ENCODE peak calls at places on chromosomes 6 and 20, in nine cellular contexts. C is HepG2; H is cardiac muscle cell; E is GM12878; A is AG04450; S is neural progenitor cell; T is body of pancreas; M is IMR-90; D is CD8-positive, alpha-beta memory T cell. B is an unnamed sample.
A peak's percentile ranks its signal among the peaks of the same experiment; 100 is the strongest.

GRCh38 chr20:50408526-50409364 is 101.4 kb upstream of the PTPN1 start:
- DNase-seq in C (no peak), H (no peak), E (no peak), A (no peak), S (no peak), T (no peak), M (no peak), D (no peak), B (no peak)

GRCh38 chr6:81465859-81466258 is 286.6 kb downstream of the TENT5A start:
- DNase-seq in C (peak; percentile 2), H (peak; percentile 24), E (no peak), A (no peak), S (peak; percentile 47), T (no peak), M (peak; percentile 24), D (no peak), B (no peak)

GRCh38 chr6:170073846-170074245 is 217.0 kb downstream of the DLL1 start:
- DNase-seq in C (no peak), H (no peak), E (no peak), A (no peak), S (no peak), T (no peak), M (no peak), D (no peak), B (no peak)

GRCh38 chr20:20814685-20815084 is 102.2 kb upstream of the RALGAPA2 start:
- DNase-seq in C (peak; percentile 68), H (no peak), E (no peak), A (no peak), S (peak; percentile 44), T (no peak), M (no peak), D (no peak), B (no peak)

GRCh38 chr20:62925420-62926228 is 681 bp downstream of the DIDO1 start:
- DNase-seq in C (no peak), H (peak; percentile 50), E (no peak), A (no peak), S (peak; percentile 61), T (peak; percentile 42), M (peak; percentile 16), D (peak; percentile 41), B (peak; percentile 55)

GRCh38 chr6:74733830-74734591 is 471.8 kb downstream of the COL12A1 start:
- DNase-seq in C (no peak), H (no peak), E (no peak), A (no peak), S (no peak), T (no peak), M (no peak), D (no peak), B (no peak)

GRCh38 chr20:1711826-1712601 is 54.4 kb upstream of the SIRPG start:
- DNase-seq in C (no peak), H (no peak), E (no peak), A (no peak), S (no peak), T (no peak), M (no peak), D (no peak), B (no peak)

GRCh38 chr6:156912431-156912830 is 135.3 kb downstream of the ARID1B start:
- DNase-seq in C (no peak), H (no peak), E (no peak), A (no peak), S (no peak), T (no peak), M (no peak), D (no peak), B (no peak)

GRCh38 chr6:127518710-127519468 is at the start of gene MTCL3:
- DNase-seq in C (no peak), H (no peak), E (no peak), A (no peak), S (peak; percentile 86), T (no peak), M (peak; percentile 63), D (no peak), B (no peak)

GRCh38 chr20:61376541-61377231 is 124.6 kb downstream of the CDH4 start:
- DNase-seq in C (no peak), H (no peak), E (no peak), A (no peak), S (no peak), T (no peak), M (no peak), D (no peak), B (no peak)

GRCh38 chr6:42088101-42088591 is 37.8 kb downstream of the TAF8 start:
- DNase-seq in C (no peak), H (no peak), E (no peak), A (no peak), S (no peak), T (no peak), M (peak; percentile 54), D (no peak), B (no peak)

GRCh38 chr6:115896538-115897129 is 164.1 kb downstream of the FRK start:
- DNase-seq in C (peak; percentile 14), H (peak; percentile 49), E (no peak), A (no peak), S (peak; percentile 62), T (no peak), M (peak; percentile 29), D (no peak), B (no peak)

GRCh38 chr20:17933711-17934110 is 34.9 kb downstream of the SNX5 start:
- DNase-seq in C (peak; percentile 69), H (no peak), E (no peak), A (no peak), S (peak; percentile 13), T (no peak), M (no peak), D (no peak), B (no peak)

GRCh38 chr6:89315199-89315598 is at the start of gene GABRR2:
- DNase-seq in C (no peak), H (no peak), E (no peak), A (no peak), S (no peak), T (no peak), M (no peak), D (no peak), B (no peak)

GRCh38 chr20:51586005-51586440 is 43.5 kb upstream of the NFATC2 start:
- DNase-seq in C (no peak), H (no peak), E (no peak), A (no peak), S (no peak), T (no peak), M (peak; percentile 83), D (no peak), B (no peak)

GRCh38 chr6:127515794-127516675 is 3.1 kb downstream of the MTCL3 start:
- DNase-seq in C (no peak), H (peak; percentile 90), E (no peak), A (no peak), S (peak; percentile 87), T (peak; percentile 36), M (peak; percentile 55), D (peak; percentile 62), B (peak; percentile 72)

GRCh38 chr20:45044084-45044573 is 56.8 kb downstream of the KCNS1 start:
- DNase-seq in C (peak; percentile 82), H (peak; percentile 79), E (no peak), A (peak; percentile 55), S (peak; percentile 81), T (peak; percentile 27), M (peak; percentile 86), D (peak; percentile 9), B (no peak)

GRCh38 chr6:33566182-33567084 is 13.6 kb downstream of the BAK1 start:
- DNase-seq in C (no peak), H (no peak), E (no peak), A (no peak), S (no peak), T (no peak), M (peak; percentile 60), D (no peak), B (no peak)

GRCh38 chr6:117544725-117545124 is 57.6 kb downstream of the GOPC start:
- DNase-seq in C (no peak), H (peak; percentile 53), E (no peak), A (no peak), S (no peak), T (no peak), M (no peak), D (no peak), B (no peak)

GRCh38 chr20:32368930-32369329 is 10.8 kb downstream of the ASXL1 start:
- DNase-seq in C (no peak), H (no peak), E (no peak), A (no peak), S (peak; percentile 61), T (no peak), M (peak; percentile 73), D (no peak), B (no peak)

GRCh38 chr6:66126358-66126757 is 419.3 kb upstream of the EYS start:
- DNase-seq in C (no peak), H (no peak), E (no peak), A (no peak), S (peak; percentile 2), T (no peak), M (no peak), D (no peak), B (no peak)
- H3K9me3 ChIP-seq in C (peaks cover 8% of the 10 kb centered on the region), H (no peaks in the 10 kb centered on the region), E (no peaks in the 10 kb centered on the region), A (no peaks in the 10 kb centered on the region), S (no peaks in the 10 kb centered on the region), T (no peaks in the 10 kb centered on the region), M (peaks cover 12% of the 10 kb centered on the region), D (no peaks in the 10 kb centered on the region), B (no peaks in the 10 kb centered on the region)

GRCh38 chr20:31278178-31278577 is 20.7 kb downstream of the DEFB115 start:
- DNase-seq in C (no peak), H (no peak), E (no peak), A (no peak), S (no peak), T (no peak), M (no peak), D (no peak), B (no peak)
- H3K9me3 ChIP-seq in C (no peaks in the 10 kb centered on the region), H (no peaks in the 10 kb centered on the region), E (no peaks in the 10 kb centered on the region), A (peaks cover 31% of the 10 kb centered on the region), S (peaks cover 53% of the 10 kb centered on the region), T (no peaks in the 10 kb centered on the region), M (peaks cover 15% of the 10 kb centered on the region), D (no peaks in the 10 kb centered on the region), B (no peaks in the 10 kb centered on the region)

GRCh38 chr20:31239139-31239538 is 18.3 kb upstream of the DEFB115 start:
- DNase-seq in C (no peak), H (no peak), E (no peak), A (no peak), S (no peak), T (no peak), M (no peak), D (no peak), B (no peak)

GRCh38 chr20:31237763-31238162 is 19.7 kb upstream of the DEFB115 start:
- DNase-seq in C (no peak), H (no peak), E (no peak), A (no peak), S (no peak), T (no peak), M (no peak), D (no peak), B (no peak)

DNA sequence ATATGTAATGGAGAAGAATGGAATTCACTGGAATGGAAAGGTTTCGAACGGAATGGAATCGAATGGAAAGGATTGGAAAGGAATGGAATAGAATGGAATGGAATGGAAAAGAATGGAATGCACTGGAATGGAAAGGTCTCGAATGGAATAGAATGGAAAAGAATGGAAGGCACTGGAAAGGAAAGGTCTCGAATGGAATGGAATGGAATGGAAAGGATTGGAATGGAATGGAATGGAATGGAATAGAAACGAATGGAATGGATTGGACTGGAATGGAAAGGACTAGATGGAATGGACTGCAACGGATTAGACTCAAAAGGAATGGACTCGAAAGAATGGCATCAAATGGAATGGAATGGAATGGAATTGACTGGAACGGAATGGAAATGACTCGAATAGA is 20.5 kb upstream of the DEFB115 start:
- DNase-seq in C (no peak), H (no peak), E (no peak), A (no peak), S (no peak), T (no peak), M (no peak), D (no peak), B (no peak)
- H3K9me3 ChIP-seq in C (peaks cover 100% of the 10 kb centered on the region), H (peaks cover 25% of the 10 kb centered on the region), E (peaks cover 2% of the 10 kb centered on the region), A (peaks cover 83% of the 10 kb centered on the region), S (peaks cover 79% of the 10 kb centered on the region), T (peaks cover 4% of the 10 kb centered on the region), M (peaks cover 22% of the 10 kb centered on the region), D (peaks cover 24% of the 10 kb centered on the region), B (peaks cover 23% of the 10 kb centered on the region)

GRCh38 chr20:61230-61629 is 26.2 kb upstream of the DEFB125 start:
- DNase-seq in C (no peak), H (no peak), E (no peak), A (no peak), S (no peak), T (no peak), M (no peak), D (no peak), B (no peak)
- H3K9me3 ChIP-seq in C (peaks cover 58% of the 10 kb centered on the region), H (no peaks in the 10 kb centered on the region), E (no peaks in the 10 kb centered on the region), A (peaks cover 49% of the 10 kb centered on the region), S (no peaks in the 10 kb centered on the region), T (no peaks in the 10 kb centered on the region), M (peaks cover 15% of the 10 kb centered on the region), D (no peaks in the 10 kb centered on the region), B (peaks cover 2% of the 10 kb centered on the region)